ENCODE peak calls at places on chromosomes 2 and 18, in five cellular contexts. One of them, this sample, is unnamed. For H3K4me1 and H3K27me3, the result is how much of the 10 kb centered on the place peaks cover.

GRCh38 chr2:203936535-203936934 is at the start of gene ICOS:
- DNase-seq in RWPE2: no peak
- DNase-seq in heart right ventricle: no peak
- DNase-seq in mammary epithelial cell: no peak
- DNase-seq in aorta: no peak
- DNase-seq in this sample: no peak

GRCh38 chr2:189641565-189641964 is 19.7 kb upstream of the ASNSD1 start:
- DNase-seq in mammary epithelial cell: no peak
- DNase-seq in heart right ventricle: no peak
- DNase-seq in aorta: no peak
- DNase-seq in RWPE2: no peak
- DNase-seq in this sample: no peak

GRCh38 chr18:62977512-62977911 is 262.2 kb downstream of the PHLPP1 start:
- DNase-seq in mammary epithelial cell: no peak
- DNase-seq in aorta: no peak
- DNase-seq in heart right ventricle: no peak
- DNase-seq in RWPE2: no peak
- DNase-seq in this sample: no peak

GRCh38 chr18:25422230-25422629 is 70.3 kb upstream of the ZNF521 start:
- DNase-seq in mammary epithelial cell: no peak
- DNase-seq in heart right ventricle: no peak
- DNase-seq in aorta: no peak
- DNase-seq in RWPE2: no peak
- DNase-seq in this sample: no peak

GRCh38 chr2:241993386-241994005 is 124.0 kb downstream of the RTP5 start:
- DNase-seq in aorta: no peak
- DNase-seq in mammary epithelial cell: no peak
- DNase-seq in RWPE2: no peak
- DNase-seq in heart right ventricle: no peak
- DNase-seq in this sample: no peak

GRCh38 chr2:23900133-23900926 is 26.6 kb downstream of the ATAD2B start:
- DNase-seq in aorta: no peak
- DNase-seq in RWPE2: no peak
- DNase-seq in heart right ventricle: no peak
- DNase-seq in mammary epithelial cell: peak
- DNase-seq in this sample: peak

GRCh38 chr2:62305421-62306176 is 109.7 kb downstream of the B3GNT2 start:
- DNase-seq in heart right ventricle: peak
- DNase-seq in RWPE2: no peak
- DNase-seq in aorta: no peak
- DNase-seq in mammary epithelial cell: no peak
- DNase-seq in this sample: no peak

GRCh38 chr2:205723174-205723573 is 40.9 kb downstream of the NRP2 start:
- DNase-seq in aorta: no peak
- DNase-seq in RWPE2: no peak
- DNase-seq in mammary epithelial cell: no peak
- DNase-seq in heart right ventricle: no peak
- DNase-seq in this sample: no peak

GRCh38 chr18:70072678-70073077 is 125.0 kb upstream of the CD226 start:
- DNase-seq in mammary epithelial cell: peak
- DNase-seq in heart right ventricle: no peak
- DNase-seq in RWPE2: no peak
- DNase-seq in aorta: no peak
- DNase-seq in this sample: no peak

GRCh38 chr2:96868555-96869280 is 1.2 kb downstream of the SEMA4C start:
- DNase-seq in aorta: peak
- DNase-seq in RWPE2: peak
- DNase-seq in heart right ventricle: peak
- DNase-seq in mammary epithelial cell: peak
- DNase-seq in this sample: peak

GRCh38 chr2:201109186-201109585 is 6.8 kb upstream of the CFLAR start:
- DNase-seq in mammary epithelial cell: no peak
- DNase-seq in aorta: no peak
- DNase-seq in heart right ventricle: no peak
- DNase-seq in RWPE2: no peak
- DNase-seq in this sample: no peak

GRCh38 chr2:165957030-165957675 is 3.6 kb upstream of the TTC21B start:
- DNase-seq in heart right ventricle: no peak
- DNase-seq in aorta: no peak
- DNase-seq in RWPE2: no peak
- DNase-seq in mammary epithelial cell: no peak
- DNase-seq in this sample: no peak

GRCh38 chr2:38390941-38391340 is 13.9 kb upstream of the ATL2 start:
- DNase-seq in mammary epithelial cell: no peak
- DNase-seq in RWPE2: no peak
- DNase-seq in aorta: no peak
- DNase-seq in heart right ventricle: no peak
- DNase-seq in this sample: no peak

DNA sequence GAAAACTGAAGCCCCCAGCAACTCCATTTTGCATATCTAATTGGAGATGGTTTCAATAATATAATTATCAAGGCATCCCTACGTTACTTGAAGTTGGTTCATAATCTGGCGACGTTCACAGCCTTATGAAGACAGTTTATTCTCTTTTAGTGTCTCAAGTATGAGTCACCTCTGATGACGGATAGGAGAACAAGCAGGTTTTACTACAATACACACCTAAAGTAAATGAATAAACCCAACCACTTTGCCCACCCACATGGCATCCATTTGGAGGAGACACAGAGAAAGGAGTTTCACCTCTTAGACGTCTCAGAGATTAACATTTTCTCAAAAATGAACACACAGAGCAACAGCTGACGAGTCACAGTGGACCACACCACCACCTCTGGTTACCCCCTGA is 40.8 kb downstream of the BCL11A start:
- DNase-seq in aorta: no peak
- DNase-seq in heart right ventricle: no peak
- DNase-seq in mammary epithelial cell: peak
- DNase-seq in RWPE2: no peak
- DNase-seq in this sample: no peak
- H3K4me1 ChIP-seq in aorta: under half
- H3K4me1 ChIP-seq in heart right ventricle: under half
- H3K4me1 ChIP-seq in mammary epithelial cell: under half
- H3K4me1 ChIP-seq in RWPE2: under half
- H3K4me1 ChIP-seq in this sample: under half

GRCh38 chr2:136916131-136916530 is 150.8 kb downstream of the THSD7B start:
- DNase-seq in heart right ventricle: no peak
- DNase-seq in mammary epithelial cell: no peak
- DNase-seq in RWPE2: no peak
- DNase-seq in aorta: no peak
- DNase-seq in this sample: no peak
- H3K27me3 ChIP-seq in heart right ventricle: under half
- H3K27me3 ChIP-seq in mammary epithelial cell: under half
- H3K27me3 ChIP-seq in RWPE2: under half
- H3K27me3 ChIP-seq in aorta: under half
- H3K27me3 ChIP-seq in this sample: under half

GRCh38 chr2:134327367-134327766 is 73.5 kb downstream of the MGAT5 start:
- DNase-seq in heart right ventricle: no peak
- DNase-seq in RWPE2: no peak
- DNase-seq in mammary epithelial cell: peak
- DNase-seq in aorta: no peak
- DNase-seq in this sample: no peak

GRCh38 chr2:134320930-134321329 is 67.1 kb downstream of the MGAT5 start:
- DNase-seq in RWPE2: no peak
- DNase-seq in heart right ventricle: no peak
- DNase-seq in mammary epithelial cell: no peak
- DNase-seq in aorta: peak
- DNase-seq in this sample: no peak

GRCh38 chr2:134325696-134326095 is 71.8 kb downstream of the MGAT5 start:
- DNase-seq in aorta: no peak
- DNase-seq in mammary epithelial cell: no peak
- DNase-seq in heart right ventricle: no peak
- DNase-seq in RWPE2: no peak
- DNase-seq in this sample: no peak

GRCh38 chr2:134323777-134324176 is 69.9 kb downstream of the MGAT5 start:
- DNase-seq in aorta: no peak
- DNase-seq in RWPE2: no peak
- DNase-seq in mammary epithelial cell: no peak
- DNase-seq in heart right ventricle: no peak
- DNase-seq in this sample: no peak

GRCh38 chr2:134324942-134325341 is 71.1 kb downstream of the MGAT5 start:
- DNase-seq in mammary epithelial cell: no peak
- DNase-seq in heart right ventricle: no peak
- DNase-seq in RWPE2: no peak
- DNase-seq in aorta: no peak
- DNase-seq in this sample: no peak
- H3K4me1 ChIP-seq in mammary epithelial cell: under half
- H3K4me1 ChIP-seq in heart right ventricle: under half
- H3K4me1 ChIP-seq in RWPE2: under half
- H3K4me1 ChIP-seq in aorta: under half
- H3K4me1 ChIP-seq in this sample: under half

DNA sequence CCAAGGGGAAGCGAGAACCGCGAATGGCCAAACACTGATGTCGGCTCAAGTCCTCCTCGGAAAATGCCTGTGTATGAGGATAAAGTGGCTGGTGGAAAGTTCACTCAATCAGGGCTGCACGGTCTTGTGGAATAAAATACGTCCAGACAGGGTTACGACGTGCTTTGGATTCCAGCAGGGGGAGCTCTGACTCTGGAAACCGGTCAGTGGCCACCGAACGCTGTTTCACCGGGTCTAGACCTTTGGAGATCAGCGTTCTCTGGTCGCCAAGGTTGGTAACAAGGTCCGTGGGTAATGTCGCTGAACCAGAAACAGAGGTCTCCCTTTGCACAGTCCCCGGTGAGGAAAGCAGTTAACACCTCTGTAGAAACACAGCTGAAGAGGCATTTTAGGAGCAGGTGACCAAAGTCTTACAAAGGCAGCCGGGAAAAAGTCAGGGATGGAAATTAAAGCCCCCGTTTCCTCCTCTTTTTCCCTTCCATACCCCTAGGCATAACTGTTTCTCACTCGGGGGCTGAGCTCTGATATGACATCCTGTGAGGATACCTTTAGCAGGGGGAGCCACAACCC is 47.8 kb downstream of the CDCA7 start:
- DNase-seq in RWPE2: peak
- DNase-seq in mammary epithelial cell: peak
- DNase-seq in aorta: peak
- DNase-seq in heart right ventricle: peak
- DNase-seq in this sample: no peak
- H3K27me3 ChIP-seq in RWPE2: under half
- H3K27me3 ChIP-seq in mammary epithelial cell: under half
- H3K27me3 ChIP-seq in aorta: under half
- H3K27me3 ChIP-seq in heart right ventricle: under half
- H3K27me3 ChIP-seq in this sample: half or more

GRCh38 chr2:47035615-47036488 is 119.3 kb downstream of the STPG4 start:
- DNase-seq in aorta: no peak
- DNase-seq in mammary epithelial cell: no peak
- DNase-seq in RWPE2: no peak
- DNase-seq in heart right ventricle: no peak
- DNase-seq in this sample: peak

GRCh38 chr2:47036489-47036769 is 118.7 kb downstream of the STPG4 start:
- DNase-seq in RWPE2: no peak
- DNase-seq in aorta: no peak
- DNase-seq in mammary epithelial cell: no peak
- DNase-seq in heart right ventricle: no peak
- DNase-seq in this sample: no peak

GRCh38 chr2:47039502-47039870 is 115.6 kb downstream of the STPG4 start:
- DNase-seq in mammary epithelial cell: no peak
- DNase-seq in aorta: no peak
- DNase-seq in RWPE2: no peak
- DNase-seq in heart right ventricle: no peak
- DNase-seq in this sample: peak

GRCh38 chr2:47038656-47039501 is 116.2 kb downstream of the STPG4 start:
- DNase-seq in heart right ventricle: no peak
- DNase-seq in mammary epithelial cell: no peak
- DNase-seq in aorta: peak
- DNase-seq in RWPE2: no peak
- DNase-seq in this sample: peak

GRCh38 chr2:47037678-47038077 is 117.4 kb downstream of the STPG4 start:
- DNase-seq in mammary epithelial cell: no peak
- DNase-seq in heart right ventricle: no peak
- DNase-seq in RWPE2: no peak
- DNase-seq in aorta: no peak
- DNase-seq in this sample: peak
- H3K4me1 ChIP-seq in mammary epithelial cell: under half
- H3K4me1 ChIP-seq in heart right ventricle: half or more
- H3K4me1 ChIP-seq in RWPE2: under half
- H3K4me1 ChIP-seq in aorta: under half
- H3K4me1 ChIP-seq in this sample: under half

GRCh38 chr18:22673182-22673862 is 255.6 kb upstream of the CTAGE1 start:
- DNase-seq in aorta: no peak
- DNase-seq in heart right ventricle: no peak
- DNase-seq in mammary epithelial cell: no peak
- DNase-seq in RWPE2: no peak
- DNase-seq in this sample: no peak
- H3K27me3 ChIP-seq in aorta: under half
- H3K27me3 ChIP-seq in heart right ventricle: under half
- H3K27me3 ChIP-seq in mammary epithelial cell: under half
- H3K27me3 ChIP-seq in RWPE2: under half
- H3K27me3 ChIP-seq in this sample: under half

GRCh38 chr2:19719540-19719939 is 182.2 kb downstream of the TTC32 start:
- DNase-seq in mammary epithelial cell: no peak
- DNase-seq in heart right ventricle: no peak
- DNase-seq in RWPE2: no peak
- DNase-seq in aorta: no peak
- DNase-seq in this sample: no peak
- H3K4me1 ChIP-seq in mammary epithelial cell: under half
- H3K4me1 ChIP-seq in heart right ventricle: under half
- H3K4me1 ChIP-seq in RWPE2: under half
- H3K4me1 ChIP-seq in aorta: under half
- H3K4me1 ChIP-seq in this sample: under half

GRCh38 chr2:134717706-134718094 is 1.1 kb downstream of the TMEM163 start:
- DNase-seq in aorta: no peak
- DNase-seq in RWPE2: no peak
- DNase-seq in heart right ventricle: no peak
- DNase-seq in mammary epithelial cell: no peak
- DNase-seq in this sample: no peak
- H3K27me3 ChIP-seq in aorta: under half
- H3K27me3 ChIP-seq in RWPE2: half or more
- H3K27me3 ChIP-seq in heart right ventricle: half or more
- H3K27me3 ChIP-seq in mammary epithelial cell: under half
- H3K27me3 ChIP-seq in this sample: half or more

GRCh38 chr2:63850204-63850571 is 8.5 kb downstream of the UGP2 start:
- DNase-seq in aorta: no peak
- DNase-seq in heart right ventricle: no peak
- DNase-seq in mammary epithelial cell: no peak
- DNase-seq in RWPE2: no peak
- DNase-seq in this sample: no peak
- H3K4me1 ChIP-seq in aorta: under half
- H3K4me1 ChIP-seq in heart right ventricle: half or more
- H3K4me1 ChIP-seq in mammary epithelial cell: under half
- H3K4me1 ChIP-seq in RWPE2: under half
- H3K4me1 ChIP-seq in this sample: under half